ENCODE peak calls at places on chromosomes 3 and 15, in four cellular contexts. S is IMR-90; H is HT1080; L is stimulated activated CD8-positive, alpha-beta memory T cell treated with anti-CD3 and anti-CD28 coated beads, Interleukin-15, amount 100 ng/mL, for 4 hours. Y is an unnamed sample.

GRCh38 chr3:14206548-14207177 is 28.0 kb downstream of the LSM3 start:
- DNase-seq in H (no peak), S (no peak), L (no peak), Y (no peak)

GRCh38 chr3:52236424-52236886 is 2.5 kb downstream of the TWF2 start:
- DNase-seq in S (no peak), L (no peak), H (no peak), Y (no peak)

GRCh38 chr3:50164056-50164455 is 8.9 kb downstream of the SEMA3F start:
- DNase-seq in L (no peak), S (peak), H (peak), Y (peak)

GRCh38 chr15:66789029-66790025 is 87.3 kb downstream of the SMAD6 start:
- DNase-seq in S (peak), H (peak), L (no peak), Y (peak)

GRCh38 chr3:194142156-194142910 is 6.4 kb downstream of the HES1 start:
- DNase-seq in L (no peak), S (no peak), H (no peak), Y (no peak)

GRCh38 chr3:53227993-53228885 is 27.6 kb downstream of the TKT start:
- DNase-seq in S (no peak), H (no peak), L (no peak), Y (no peak)

GRCh38 chr3:147305533-147306241 is 100.7 kb downstream of the ZIC4 start:
- DNase-seq in S (peak), H (no peak), L (no peak), Y (no peak)

GRCh38 chr15:32872606-32873291 is 154.9 kb downstream of the GREM1 start:
- DNase-seq in L (no peak), H (no peak), S (peak), Y (no peak)

GRCh38 chr3:32571192-32571485 is 481 bp upstream of the DYNC1LI1 start:
- DNase-seq in H (no peak), S (no peak), L (no peak), Y (no peak)

GRCh38 chr15:45009046-45009445 is 13.9 kb upstream of the SORD start:
- DNase-seq in H (no peak), S (no peak), L (no peak), Y (no peak)

Y was measured in RKO.